ENCODE peak calls at places on chromosomes 7 and 10, in seven cellular contexts. One of them, this sample, is unnamed.

GRCh38 chr10:97861351-97861750 is 11.7 kb downstream of the GOLGA7B start:
- DNase-seq in fibroblast of pulmonary artery: peak
- DNase-seq in nephron progenitor cell: no peak
- DNase-seq in GOT3: peak
- DNase-seq in ureter: no peak
- DNase-seq in hypothalamus: no peak
- DNase-seq in OCI-M1: no peak
- DNase-seq in this sample: no peak

GRCh38 chr7:8418627-8419245 is 14.7 kb upstream of the NXPH1 start:
- DNase-seq in fibroblast of pulmonary artery: peak
- DNase-seq in ureter: no peak
- DNase-seq in GOT3: no peak
- DNase-seq in OCI-M1: peak
- DNase-seq in nephron progenitor cell: peak
- DNase-seq in hypothalamus: no peak
- DNase-seq in this sample: peak

GRCh38 chr7:100965051-100965722 is 4.2 kb upstream of the MUC12 start:
- DNase-seq in nephron progenitor cell: no peak
- DNase-seq in GOT3: no peak
- DNase-seq in fibroblast of pulmonary artery: no peak
- DNase-seq in ureter: no peak
- DNase-seq in OCI-M1: no peak
- DNase-seq in hypothalamus: no peak
- DNase-seq in this sample: no peak

GRCh38 chr10:99681553-99681952 is 22.2 kb downstream of the ENTPD7 start:
- DNase-seq in ureter: no peak
- DNase-seq in fibroblast of pulmonary artery: peak
- DNase-seq in GOT3: no peak
- DNase-seq in hypothalamus: no peak
- DNase-seq in OCI-M1: no peak
- DNase-seq in nephron progenitor cell: no peak
- DNase-seq in this sample: no peak

GRCh38 chr7:50718876-50719275 is 63.8 kb downstream of the GRB10 start:
- DNase-seq in OCI-M1: no peak
- DNase-seq in hypothalamus: no peak
- DNase-seq in GOT3: no peak
- DNase-seq in nephron progenitor cell: no peak
- DNase-seq in ureter: peak
- DNase-seq in fibroblast of pulmonary artery: no peak
- DNase-seq in this sample: no peak

GRCh38 chr7:924541-925231 is 29.8 kb downstream of the ADAP1 start:
- DNase-seq in nephron progenitor cell: no peak
- DNase-seq in OCI-M1: peak
- DNase-seq in GOT3: no peak
- DNase-seq in hypothalamus: no peak
- DNase-seq in fibroblast of pulmonary artery: no peak
- DNase-seq in ureter: peak
- DNase-seq in this sample: no peak

GRCh38 chr10:101817542-101818118 is 614 bp downstream of the OGA start:
- DNase-seq in OCI-M1: peak
- DNase-seq in fibroblast of pulmonary artery: peak
- DNase-seq in ureter: peak
- DNase-seq in hypothalamus: peak
- DNase-seq in GOT3: no peak
- DNase-seq in nephron progenitor cell: peak
- DNase-seq in this sample: no peak

GRCh38 chr7:108291135-108291508 is 161.0 kb upstream of the LAMB4 start:
- DNase-seq in nephron progenitor cell: no peak
- DNase-seq in fibroblast of pulmonary artery: no peak
- DNase-seq in OCI-M1: no peak
- DNase-seq in hypothalamus: no peak
- DNase-seq in GOT3: no peak
- DNase-seq in ureter: no peak
- DNase-seq in this sample: no peak

GRCh38 chr7:6293202-6293601 is 20.8 kb upstream of the CYTH3 start:
- DNase-seq in nephron progenitor cell: no peak
- DNase-seq in hypothalamus: no peak
- DNase-seq in ureter: no peak
- DNase-seq in OCI-M1: no peak
- DNase-seq in GOT3: no peak
- DNase-seq in fibroblast of pulmonary artery: no peak
- DNase-seq in this sample: no peak

GRCh38 chr10:101293007-101293723 is 60.8 kb upstream of the BTRC start:
- DNase-seq in hypothalamus: no peak
- DNase-seq in OCI-M1: no peak
- DNase-seq in ureter: no peak
- DNase-seq in nephron progenitor cell: no peak
- DNase-seq in GOT3: no peak
- DNase-seq in fibroblast of pulmonary artery: no peak
- DNase-seq in this sample: no peak

GRCh38 chr7:74228951-74229900 is 19.4 kb downstream of the LAT2 start:
- DNase-seq in GOT3: no peak
- DNase-seq in ureter: no peak
- DNase-seq in OCI-M1: no peak
- DNase-seq in fibroblast of pulmonary artery: no peak
- DNase-seq in hypothalamus: no peak
- DNase-seq in nephron progenitor cell: no peak
- DNase-seq in this sample: no peak